ENCODE peak calls at places on chromosomes 16 and 17, in nine cellular contexts. One of them, this sample, is unnamed.

GRCh38 chr17:269616-270514 is 82.7 kb downstream of the RPH3AL start:
- DNase-seq in AG04449: no peak
- DNase-seq in neural progenitor cell: no peak
- DNase-seq in transverse colon: no peak
- DNase-seq in cardiac fibroblast: no peak
- DNase-seq in body of pancreas: peak
- DNase-seq in left ventricle myocardium inferior: no peak
- DNase-seq in GM06990: no peak
- DNase-seq in WERI-Rb-1: peak
- DNase-seq in this sample: no peak

GRCh38 chr17:37648555-37648954 is 5.3 kb upstream of the DDX52 start:
- DNase-seq in AG04449: peak
- DNase-seq in neural progenitor cell: no peak
- DNase-seq in transverse colon: no peak
- DNase-seq in cardiac fibroblast: peak
- DNase-seq in body of pancreas: no peak
- DNase-seq in left ventricle myocardium inferior: no peak
- DNase-seq in GM06990: no peak
- DNase-seq in WERI-Rb-1: no peak
- DNase-seq in this sample: peak

GRCh38 chr16:58280146-58280845 is 14.5 kb downstream of the PRSS54 start:
- DNase-seq in AG04449: no peak
- DNase-seq in neural progenitor cell: no peak
- DNase-seq in transverse colon: no peak
- DNase-seq in cardiac fibroblast: no peak
- DNase-seq in body of pancreas: no peak
- DNase-seq in left ventricle myocardium inferior: no peak
- DNase-seq in GM06990: no peak
- DNase-seq in WERI-Rb-1: no peak
- DNase-seq in this sample: no peak

GRCh38 chr16:47847220-47847970 is 308.4 kb downstream of the ABCC12 start:
- DNase-seq in AG04449: no peak
- DNase-seq in neural progenitor cell: no peak
- DNase-seq in transverse colon: no peak
- DNase-seq in cardiac fibroblast: peak
- DNase-seq in body of pancreas: no peak
- DNase-seq in left ventricle myocardium inferior: no peak
- DNase-seq in GM06990: no peak
- DNase-seq in WERI-Rb-1: no peak
- DNase-seq in this sample: no peak

GRCh38 chr17:56947741-56948140 is 13.1 kb downstream of the COIL start:
- DNase-seq in AG04449: no peak
- DNase-seq in neural progenitor cell: no peak
- DNase-seq in transverse colon: no peak
- DNase-seq in cardiac fibroblast: no peak
- DNase-seq in body of pancreas: no peak
- DNase-seq in left ventricle myocardium inferior: no peak
- DNase-seq in GM06990: no peak
- DNase-seq in WERI-Rb-1: no peak
- DNase-seq in this sample: no peak

GRCh38 chr17:79008666-79009387 is 737 bp downstream of the CANT1 start:
- DNase-seq in AG04449: no peak
- DNase-seq in neural progenitor cell: no peak
- DNase-seq in transverse colon: no peak
- DNase-seq in cardiac fibroblast: no peak
- DNase-seq in body of pancreas: no peak
- DNase-seq in left ventricle myocardium inferior: no peak
- DNase-seq in GM06990: no peak
- DNase-seq in WERI-Rb-1: no peak
- DNase-seq in this sample: no peak

GRCh38 chr17:56131431-56131830 is 21.8 kb upstream of the ANKFN1 start:
- DNase-seq in AG04449: no peak
- DNase-seq in neural progenitor cell: no peak
- DNase-seq in transverse colon: no peak
- DNase-seq in cardiac fibroblast: peak
- DNase-seq in body of pancreas: no peak
- DNase-seq in left ventricle myocardium inferior: no peak
- DNase-seq in GM06990: no peak
- DNase-seq in WERI-Rb-1: no peak
- DNase-seq in this sample: no peak

GRCh38 chr17:35621768-35622167 is 34.6 kb downstream of the AP2B1 start:
- DNase-seq in AG04449: no peak
- DNase-seq in neural progenitor cell: no peak
- DNase-seq in transverse colon: no peak
- DNase-seq in cardiac fibroblast: no peak
- DNase-seq in body of pancreas: no peak
- DNase-seq in left ventricle myocardium inferior: no peak
- DNase-seq in GM06990: no peak
- DNase-seq in WERI-Rb-1: no peak
- DNase-seq in this sample: no peak

GRCh38 chr16:7350801-7351200 is 18.2 kb downstream of the RBFOX1 start:
- DNase-seq in AG04449: no peak
- DNase-seq in neural progenitor cell: no peak
- DNase-seq in transverse colon: no peak
- DNase-seq in cardiac fibroblast: no peak
- DNase-seq in body of pancreas: no peak
- DNase-seq in left ventricle myocardium inferior: no peak
- DNase-seq in GM06990: no peak
- DNase-seq in WERI-Rb-1: no peak
- DNase-seq in this sample: no peak

GRCh38 chr17:66930933-66931332 is 33.6 kb upstream of the CACNG4 start:
- DNase-seq in AG04449: no peak
- DNase-seq in neural progenitor cell: no peak
- DNase-seq in transverse colon: no peak
- DNase-seq in cardiac fibroblast: no peak
- DNase-seq in body of pancreas: no peak
- DNase-seq in left ventricle myocardium inferior: no peak
- DNase-seq in GM06990: no peak
- DNase-seq in WERI-Rb-1: no peak
- DNase-seq in this sample: no peak

GRCh38 chr16:84334482-84334881 is 33.9 kb upstream of the ATP2C2 start:
- DNase-seq in AG04449: no peak
- DNase-seq in neural progenitor cell: no peak
- DNase-seq in transverse colon: no peak
- DNase-seq in cardiac fibroblast: no peak
- DNase-seq in body of pancreas: no peak
- DNase-seq in left ventricle myocardium inferior: no peak
- DNase-seq in GM06990: no peak
- DNase-seq in WERI-Rb-1: no peak
- DNase-seq in this sample: no peak

GRCh38 chr16:84334058-84334457 is 34.3 kb upstream of the ATP2C2 start:
- DNase-seq in AG04449: no peak
- DNase-seq in neural progenitor cell: no peak
- DNase-seq in transverse colon: peak
- DNase-seq in cardiac fibroblast: no peak
- DNase-seq in body of pancreas: no peak
- DNase-seq in left ventricle myocardium inferior: no peak
- DNase-seq in GM06990: no peak
- DNase-seq in WERI-Rb-1: no peak
- DNase-seq in this sample: no peak

GRCh38 chr16:84331998-84332780 is 36.1 kb upstream of the ATP2C2 start:
- DNase-seq in AG04449: no peak
- DNase-seq in neural progenitor cell: no peak
- DNase-seq in transverse colon: no peak
- DNase-seq in cardiac fibroblast: no peak
- DNase-seq in body of pancreas: no peak
- DNase-seq in left ventricle myocardium inferior: no peak
- DNase-seq in GM06990: no peak
- DNase-seq in WERI-Rb-1: no peak
- DNase-seq in this sample: no peak

GRCh38 chr16:84330685-84331050 is 36.0 kb downstream of the WFDC1 start:
- DNase-seq in AG04449: no peak
- DNase-seq in neural progenitor cell: no peak
- DNase-seq in transverse colon: no peak
- DNase-seq in cardiac fibroblast: no peak
- DNase-seq in body of pancreas: no peak
- DNase-seq in left ventricle myocardium inferior: no peak
- DNase-seq in GM06990: no peak
- DNase-seq in WERI-Rb-1: no peak
- DNase-seq in this sample: no peak

DNA sequence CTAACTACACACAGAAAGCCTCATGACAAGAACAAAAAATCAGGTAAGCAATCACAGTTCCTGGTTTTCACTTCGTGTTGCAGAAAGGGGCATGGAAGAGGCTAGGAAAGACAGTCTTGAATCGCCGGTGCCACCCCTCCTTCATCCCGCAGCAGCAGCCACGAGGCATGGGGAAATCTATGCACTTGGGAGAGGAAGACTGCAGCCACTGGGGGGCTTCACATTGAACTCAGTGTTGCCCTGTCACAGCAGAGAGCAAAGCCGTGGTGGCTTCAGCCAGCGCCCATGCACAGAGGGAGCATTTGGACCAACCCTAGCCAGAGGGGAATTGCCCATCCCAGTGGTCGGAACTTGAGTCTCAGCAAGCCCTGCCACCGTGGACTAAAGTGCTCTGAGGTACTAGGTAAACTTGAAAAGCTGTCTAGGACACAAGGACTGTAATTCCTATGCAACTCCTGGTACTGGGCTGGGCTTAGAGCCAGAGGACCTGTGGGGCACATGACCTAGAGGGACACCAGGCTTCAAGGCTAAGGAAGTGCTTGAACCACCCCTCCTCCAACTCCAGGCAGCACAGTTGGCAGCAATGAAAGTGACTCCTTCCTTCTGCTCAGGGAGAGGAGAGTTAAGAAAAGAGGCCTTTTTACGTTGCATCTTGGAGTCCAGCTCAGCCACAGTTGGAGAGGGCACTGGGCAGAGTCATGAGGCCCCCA is 35.2 kb upstream of the ATP2C2 start:
- DNase-seq in AG04449: no peak
- DNase-seq in neural progenitor cell: no peak
- DNase-seq in transverse colon: peak
- DNase-seq in cardiac fibroblast: no peak
- DNase-seq in body of pancreas: peak
- DNase-seq in left ventricle myocardium inferior: no peak
- DNase-seq in GM06990: no peak
- DNase-seq in WERI-Rb-1: peak
- DNase-seq in this sample: no peak
- TF ChIP-seq CTCF in AG04449: no peak
- TF ChIP-seq CTCF in neural progenitor cell: no peak
- TF ChIP-seq CTCF in transverse colon: no peak
- TF ChIP-seq CTCF in cardiac fibroblast: no peak
- TF ChIP-seq CTCF in body of pancreas: no peak
- TF ChIP-seq CTCF in left ventricle myocardium inferior: no peak
- TF ChIP-seq CTCF in GM06990: no peak
- TF ChIP-seq CTCF in WERI-Rb-1: no peak
- TF ChIP-seq CTCF in this sample: no peak

GRCh38 chr17:59826741-59827453 is 65.8 kb downstream of the TUBD1 start:
- DNase-seq in AG04449: no peak
- DNase-seq in neural progenitor cell: no peak
- DNase-seq in transverse colon: no peak
- DNase-seq in cardiac fibroblast: no peak
- DNase-seq in body of pancreas: no peak
- DNase-seq in left ventricle myocardium inferior: no peak
- DNase-seq in GM06990: no peak
- DNase-seq in WERI-Rb-1: no peak
- DNase-seq in this sample: no peak

GRCh38 chr17:59825533-59826316 is 67.0 kb downstream of the TUBD1 start:
- DNase-seq in AG04449: no peak
- DNase-seq in neural progenitor cell: no peak
- DNase-seq in transverse colon: no peak
- DNase-seq in cardiac fibroblast: peak
- DNase-seq in body of pancreas: no peak
- DNase-seq in left ventricle myocardium inferior: no peak
- DNase-seq in GM06990: no peak
- DNase-seq in WERI-Rb-1: no peak
- DNase-seq in this sample: no peak

GRCh38 chr17:59828478-59828760 is 64.3 kb downstream of the TUBD1 start:
- DNase-seq in AG04449: no peak
- DNase-seq in neural progenitor cell: no peak
- DNase-seq in transverse colon: no peak
- DNase-seq in cardiac fibroblast: no peak
- DNase-seq in body of pancreas: no peak
- DNase-seq in left ventricle myocardium inferior: no peak
- DNase-seq in GM06990: no peak
- DNase-seq in WERI-Rb-1: no peak
- DNase-seq in this sample: no peak

GRCh38 chr17:59829217-59830006 is 63.3 kb downstream of the TUBD1 start:
- DNase-seq in AG04449: peak
- DNase-seq in neural progenitor cell: no peak
- DNase-seq in transverse colon: no peak
- DNase-seq in cardiac fibroblast: peak
- DNase-seq in body of pancreas: no peak
- DNase-seq in left ventricle myocardium inferior: no peak
- DNase-seq in GM06990: peak
- DNase-seq in WERI-Rb-1: no peak
- DNase-seq in this sample: peak

GRCh38 chr17:59827721-59828477 is 64.8 kb downstream of the TUBD1 start:
- DNase-seq in AG04449: no peak
- DNase-seq in neural progenitor cell: no peak
- DNase-seq in transverse colon: no peak
- DNase-seq in cardiac fibroblast: no peak
- DNase-seq in body of pancreas: no peak
- DNase-seq in left ventricle myocardium inferior: no peak
- DNase-seq in GM06990: no peak
- DNase-seq in WERI-Rb-1: no peak
- DNase-seq in this sample: no peak
- H3K4me3 ChIP-seq in AG04449: no peak
- H3K4me3 ChIP-seq in neural progenitor cell: no peak
- H3K4me3 ChIP-seq in transverse colon: no peak
- H3K4me3 ChIP-seq in cardiac fibroblast: no peak
- H3K4me3 ChIP-seq in body of pancreas: no peak
- H3K4me3 ChIP-seq in left ventricle myocardium inferior: no peak
- H3K4me3 ChIP-seq in GM06990: peak
- H3K4me3 ChIP-seq in WERI-Rb-1: no peak
- H3K4me3 ChIP-seq in this sample: no peak

DNA sequence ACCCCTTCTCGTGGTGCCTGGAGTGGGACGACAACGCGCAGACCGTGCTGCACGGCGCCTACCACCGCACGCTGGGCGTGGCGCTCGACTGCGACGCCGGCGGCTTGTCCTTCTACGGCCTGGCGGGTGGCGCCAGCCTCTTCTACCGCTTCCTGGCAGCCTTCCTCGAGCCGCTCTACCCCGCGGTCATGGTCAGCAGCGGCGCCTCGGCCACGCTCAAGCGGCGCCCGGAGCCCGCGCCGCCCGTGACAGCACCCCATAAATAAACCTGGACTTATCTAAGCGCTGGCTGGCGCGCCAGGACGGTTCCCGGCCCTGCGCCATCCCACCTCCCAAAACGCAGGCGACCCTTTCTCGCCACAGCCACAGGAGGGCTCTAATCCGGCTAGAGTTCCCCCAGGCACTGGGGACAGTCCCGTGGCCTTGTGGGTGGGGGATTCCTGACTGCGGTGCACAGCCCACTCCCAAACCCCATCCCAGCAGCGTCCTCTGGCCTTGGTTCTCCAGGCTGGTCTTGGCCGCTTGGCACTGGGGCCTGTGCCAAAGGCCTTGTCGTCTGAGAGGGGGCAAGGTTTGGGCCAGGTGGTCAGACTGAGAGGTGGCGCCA is 10.2 kb upstream of the SLC16A5 start:
- DNase-seq in AG04449: no peak
- DNase-seq in neural progenitor cell: no peak
- DNase-seq in transverse colon: peak
- DNase-seq in cardiac fibroblast: no peak
- DNase-seq in body of pancreas: peak
- DNase-seq in left ventricle myocardium inferior: peak
- DNase-seq in GM06990: peak
- DNase-seq in WERI-Rb-1: no peak
- DNase-seq in this sample: no peak
- TF ChIP-seq CTCF in AG04449: peak
- TF ChIP-seq CTCF in neural progenitor cell: no peak
- TF ChIP-seq CTCF in transverse colon: no peak
- TF ChIP-seq CTCF in cardiac fibroblast: no peak
- TF ChIP-seq CTCF in body of pancreas: no peak
- TF ChIP-seq CTCF in left ventricle myocardium inferior: peak
- TF ChIP-seq CTCF in GM06990: peak
- TF ChIP-seq CTCF in WERI-Rb-1: no peak
- TF ChIP-seq CTCF in this sample: peak

GRCh38 chr17:72985882-72986720 is 106.4 kb downstream of the SLC39A11 start:
- DNase-seq in AG04449: no peak
- DNase-seq in neural progenitor cell: peak
- DNase-seq in transverse colon: peak
- DNase-seq in cardiac fibroblast: peak
- DNase-seq in body of pancreas: peak
- DNase-seq in left ventricle myocardium inferior: peak
- DNase-seq in GM06990: peak
- DNase-seq in WERI-Rb-1: peak
- DNase-seq in this sample: no peak
- H3K4me3 ChIP-seq in AG04449: no peak
- H3K4me3 ChIP-seq in neural progenitor cell: no peak
- H3K4me3 ChIP-seq in transverse colon: no peak
- H3K4me3 ChIP-seq in cardiac fibroblast: no peak
- H3K4me3 ChIP-seq in body of pancreas: no peak
- H3K4me3 ChIP-seq in left ventricle myocardium inferior: no peak
- H3K4me3 ChIP-seq in GM06990: no peak
- H3K4me3 ChIP-seq in WERI-Rb-1: no peak
- H3K4me3 ChIP-seq in this sample: no peak

This sample was measured in BJ.